ENCODE peak calls at places on chromosomes 5 and 9, in four cellular contexts. V is H1; M is CD4-positive, alpha-beta T cell; X is psoas muscle. N is an unnamed sample. For H3K9me3, the result is how much of the 10 kb centered on the place peaks cover.

GRCh38 chr9:23855885-23856284 is 29.8 kb upstream of the ELAVL2 start:
- DNase-seq in X (no peak), M (no peak), V (no peak), N (no peak)

GRCh38 chr9:20209421-20210340 is 412.6 kb downstream of the MLLT3 start:
- DNase-seq in M (no peak), V (no peak), X (no peak), N (no peak)

GRCh38 chr9:135512241-135512603 is 9.0 kb upstream of the LCN1 start:
- DNase-seq in V (no peak), X (no peak), M (no peak), N (no peak)

GRCh38 chr9:32783168-32783891 is at the start of gene TMEM215:
- DNase-seq in V (peak), M (no peak), X (peak), N (peak)

GRCh38 chr9:133437753-133438531 is 15.8 kb downstream of the ADAMTS13 start:
- DNase-seq in X (no peak), V (no peak), M (no peak), N (peak)

GRCh38 chr5:111337688-111338087 is 113.5 kb downstream of the CAMK4 start:
- DNase-seq in V (no peak), X (no peak), M (no peak), N (no peak)

GRCh38 chr5:26791021-26791420 is 247.4 kb downstream of the CDH9 start:
- DNase-seq in X (no peak), M (no peak), V (no peak), N (no peak)

GRCh38 chr5:158783382-158783781 is 316.3 kb downstream of the EBF1 start:
- DNase-seq in V (no peak), M (no peak), X (no peak), N (no peak)

GRCh38 chr5:76641514-76642120 is 18.4 kb upstream of the F2RL2 start:
- DNase-seq in X (no peak), M (peak), V (no peak), N (peak)

GRCh38 chr5:8828596-8829321 is 717.1 kb downstream of the SEMA5A start:
- DNase-seq in M (no peak), V (no peak), X (no peak), N (no peak)

GRCh38 chr5:57499262-57500050 is 16.8 kb upstream of the ACTBL2 start:
- DNase-seq in V (peak), M (no peak), X (no peak), N (no peak)

GRCh38 chr5:41722359-41722950 is 147.8 kb downstream of the OXCT1 start:
- DNase-seq in M (no peak), V (no peak), X (no peak), N (no peak)

GRCh38 chr9:120941046-120941770 is 14.6 kb upstream of the TRAF1 start:
- DNase-seq in M (no peak), X (no peak), V (no peak), N (no peak)

GRCh38 chr5:173334808-173335207 is 6.6 kb upstream of the STC2 start:
- DNase-seq in X (no peak), V (no peak), M (no peak), N (no peak)

GRCh38 chr9:131677445-131678180 is 62.3 kb downstream of the RAPGEF1 start:
- DNase-seq in V (no peak), X (no peak), M (no peak), N (no peak)

GRCh38 chr9:70438341-70438924 is 24.0 kb upstream of the KLF9 start:
- DNase-seq in X (peak), M (no peak), V (no peak), N (peak)

GRCh38 chr5:111848374-111848914 is 91.5 kb upstream of the NREP start:
- DNase-seq in M (no peak), X (no peak), V (no peak), N (no peak)

GRCh38 chr5:37918420-37918819 is 78.6 kb upstream of the GDNF start:
- DNase-seq in V (no peak), X (no peak), M (no peak), N (no peak)

GRCh38 chr9:98455957-98456621 is 200.6 kb upstream of the TBC1D2 start:
- DNase-seq in M (no peak), V (no peak), X (no peak), N (no peak)

GRCh38 chr5:27403248-27403882 is 365.0 kb upstream of the CDH9 start:
- DNase-seq in V (no peak), M (no peak), X (no peak), N (no peak)

GRCh38 chr9:95383198-95383673 is 65.7 kb upstream of the FANCC start:
- DNase-seq in M (no peak), X (no peak), V (no peak), N (no peak)

GRCh38 chr5:168656633-168657032 is 77.5 kb upstream of the PANK3 start:
- DNase-seq in M (no peak), X (no peak), V (no peak), N (no peak)

GRCh38 chr9:128162215-128163026 is 2.4 kb downstream of the BBLN start:
- DNase-seq in M (no peak), X (peak), V (no peak), N (no peak)

GRCh38 chr9:91776409-91777365 is 173.3 kb downstream of the ROR2 start:
- DNase-seq in V (no peak), M (no peak), X (no peak), N (no peak)

GRCh38 chr9:120242397-120242796 is 337.6 kb downstream of the CDK5RAP2 start:
- DNase-seq in V (no peak), M (no peak), X (no peak), N (peak)

GRCh38 chr5:142466195-142466951 is 141.6 kb upstream of the SPRY4 start:
- DNase-seq in V (no peak), X (no peak), M (no peak), N (peak)

GRCh38 chr5:53642006-53642405 is 81.6 kb downstream of the NDUFS4 start:
- DNase-seq in V (no peak), X (no peak), M (no peak), N (no peak)

GRCh38 chr5:170270670-170271069 is 26.9 kb downstream of the LCP2 start:
- DNase-seq in V (no peak), X (no peak), M (no peak), N (no peak)

GRCh38 chr5:37495668-37496067 is 116.5 kb downstream of the WDR70 start:
- DNase-seq in V (no peak), M (no peak), X (no peak), N (no peak)

GRCh38 chr9:5336683-5337082 is 3.0 kb downstream of the RLN1 start:
- DNase-seq in X (no peak), V (no peak), M (peak), N (no peak)

GRCh38 chr9:17509151-17509550 is 69.7 kb upstream of the SH3GL2 start:
- DNase-seq in V (no peak), X (no peak), M (no peak), N (no peak)

DNA sequence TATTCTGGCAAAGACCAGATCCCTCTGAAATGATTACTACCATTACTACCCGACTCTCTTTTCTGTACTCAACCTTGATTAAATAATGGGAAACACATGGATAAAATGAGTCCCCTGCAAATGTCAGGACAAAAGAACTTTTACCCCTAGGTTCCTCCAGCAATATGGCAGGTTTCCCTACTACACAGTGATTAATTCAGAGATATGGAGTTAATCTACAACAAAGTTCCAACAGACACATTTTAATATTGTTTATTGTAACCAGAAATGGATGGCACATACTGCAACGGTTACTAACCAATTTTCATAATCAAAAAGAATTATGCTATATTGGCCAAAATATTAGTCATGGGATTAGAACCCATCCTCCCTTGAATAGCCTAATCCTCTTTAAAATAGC is 294.8 kb downstream of the ATPSCKMT start:
- DNase-seq in X (no peak), M (no peak), V (no peak), N (no peak)
- H3K9me3 ChIP-seq in X (under half), M (under half), V (under half), N (under half)

DNA sequence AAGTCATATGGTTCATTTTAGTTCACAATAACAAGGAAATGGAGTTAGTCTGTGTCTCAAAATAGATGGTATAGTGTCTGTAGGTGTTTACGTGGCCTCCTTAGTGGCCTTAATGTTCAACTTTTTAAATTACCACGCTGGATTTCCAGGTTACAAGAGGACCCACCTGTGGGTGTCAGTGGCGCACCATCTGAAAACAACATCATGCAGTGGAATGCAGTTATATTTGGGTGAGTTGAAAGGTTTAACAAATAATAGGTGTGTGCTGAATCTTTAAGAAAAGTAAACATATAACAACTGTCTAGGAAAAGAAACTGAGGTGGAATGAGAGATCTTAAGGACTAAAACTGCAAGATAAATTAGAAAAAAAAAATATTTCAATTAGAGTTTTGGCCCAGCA is 2.9 kb downstream of the UBE2B start:
- DNase-seq in V (no peak), M (no peak), X (no peak), N (no peak)
- TF ChIP-seq CTCF in V (no peak), M (no peak), X (no peak), N (no peak)

GRCh38 chr9:134468358-134468757 is 142.1 kb downstream of the RXRA start:
- DNase-seq in V (no peak), M (no peak), X (no peak), N (no peak)
- H3K27ac ChIP-seq in V (no peak), M (no peak), X (no peak), N (no peak)

GRCh38 chr5:141234109-141234508 is 11.0 kb downstream of the PCDHB14 start:
- DNase-seq in M (no peak), X (no peak), V (no peak), N (no peak)

GRCh38 chr5:141241496-141241895 is 3.7 kb upstream of the PCDHB15 start:
- DNase-seq in M (no peak), X (no peak), V (no peak), N (no peak)

GRCh38 chr5:141236516-141237313 is 8.5 kb upstream of the PCDHB15 start:
- DNase-seq in X (no peak), M (no peak), V (no peak), N (no peak)
- H3K9me3 ChIP-seq in X (under half), M (half or more), V (under half), N (under half)

GRCh38 chr5:5079871-5080270 is 60.3 kb upstream of the ADAMTS16 start:
- DNase-seq in V (no peak), M (no peak), X (no peak), N (no peak)

GRCh38 chr5:5077236-5077635 is 62.9 kb upstream of the ADAMTS16 start:
- DNase-seq in X (no peak), M (no peak), V (no peak), N (no peak)

GRCh38 chr5:5080790-5081189 is 59.3 kb upstream of the ADAMTS16 start:
- DNase-seq in M (no peak), V (no peak), X (no peak), N (no peak)

GRCh38 chr5:5078009-5078897 is 61.9 kb upstream of the ADAMTS16 start:
- DNase-seq in M (no peak), V (peak), X (no peak), N (no peak)
- TF ChIP-seq CTCF in M (no peak), V (peak), X (no peak), N (no peak)

DNA sequence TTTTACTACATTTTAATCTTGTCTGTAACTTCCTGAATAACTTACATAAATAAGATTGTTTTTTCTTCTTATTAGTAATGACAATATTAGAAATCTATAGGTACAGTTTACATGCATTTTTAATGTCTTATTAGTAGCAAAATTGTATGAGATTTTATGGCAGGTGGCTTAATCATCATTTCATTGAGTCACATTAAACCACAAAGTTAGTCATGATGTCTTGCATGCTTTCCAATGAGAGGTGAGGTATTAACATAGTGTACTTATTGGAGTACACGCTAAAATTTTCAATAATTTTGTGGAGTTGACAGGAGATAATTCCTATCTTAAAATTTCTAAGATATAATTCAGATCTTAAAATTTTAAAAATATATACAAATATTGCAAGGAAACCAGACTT is 989.6 kb upstream of the ARRDC3 start:
- DNase-seq in M (no peak), V (no peak), X (no peak), N (no peak)
- H3K27ac ChIP-seq in M (no peak), V (no peak), X (no peak), N (no peak)

GRCh38 chr5:180271205-180271604 is 20.7 kb downstream of the MAPK9 start:
- DNase-seq in V (no peak), M (no peak), X (no peak), N (no peak)

DNA sequence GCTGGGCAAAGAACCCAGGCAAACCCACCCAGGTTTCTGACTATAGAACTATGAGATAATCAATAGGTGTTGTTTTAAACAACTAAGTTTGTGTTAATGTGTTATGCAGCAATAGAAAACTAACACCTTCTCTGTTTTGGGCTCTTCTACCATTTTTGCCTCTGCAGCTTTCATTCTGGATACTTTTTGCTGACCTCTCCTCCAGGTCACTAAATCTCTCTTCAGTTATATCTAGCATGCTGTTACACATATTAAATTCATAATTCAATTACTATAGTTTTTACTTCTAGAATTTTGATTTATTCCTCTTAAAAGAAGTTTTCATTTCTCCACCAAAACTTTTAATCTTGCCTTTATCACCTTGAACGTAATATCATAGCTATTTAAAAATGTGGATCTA is 17.2 kb downstream of the MAPK9 start:
- DNase-seq in M (no peak), V (no peak), X (no peak), N (no peak)
- H3K9me3 ChIP-seq in M (under half), V (under half), X (under half), N (under half)

DNA sequence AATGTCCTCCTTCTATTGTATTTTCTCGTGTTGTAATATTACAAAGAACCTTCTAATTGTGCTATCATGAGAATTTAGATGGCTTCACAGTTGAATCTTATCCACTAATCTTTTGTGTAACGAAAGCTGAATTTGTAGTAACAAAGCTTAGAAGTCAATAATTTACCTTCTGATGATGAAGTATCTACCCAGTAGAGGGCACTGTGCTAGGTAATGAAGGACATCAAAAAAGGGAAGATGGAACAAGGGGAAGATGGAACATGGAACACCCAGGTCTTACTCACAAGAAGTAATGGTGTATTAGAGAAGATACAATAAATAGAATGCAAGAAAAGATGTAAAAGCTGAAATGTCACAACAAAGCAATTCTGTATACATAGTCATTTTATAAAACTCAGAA is 131.0 kb upstream of the CCNG1 start:
- DNase-seq in X (no peak), V (no peak), M (no peak), N (no peak)
- TF ChIP-seq CTCF in X (peak), V (peak), M (no peak), N (peak)

DNA sequence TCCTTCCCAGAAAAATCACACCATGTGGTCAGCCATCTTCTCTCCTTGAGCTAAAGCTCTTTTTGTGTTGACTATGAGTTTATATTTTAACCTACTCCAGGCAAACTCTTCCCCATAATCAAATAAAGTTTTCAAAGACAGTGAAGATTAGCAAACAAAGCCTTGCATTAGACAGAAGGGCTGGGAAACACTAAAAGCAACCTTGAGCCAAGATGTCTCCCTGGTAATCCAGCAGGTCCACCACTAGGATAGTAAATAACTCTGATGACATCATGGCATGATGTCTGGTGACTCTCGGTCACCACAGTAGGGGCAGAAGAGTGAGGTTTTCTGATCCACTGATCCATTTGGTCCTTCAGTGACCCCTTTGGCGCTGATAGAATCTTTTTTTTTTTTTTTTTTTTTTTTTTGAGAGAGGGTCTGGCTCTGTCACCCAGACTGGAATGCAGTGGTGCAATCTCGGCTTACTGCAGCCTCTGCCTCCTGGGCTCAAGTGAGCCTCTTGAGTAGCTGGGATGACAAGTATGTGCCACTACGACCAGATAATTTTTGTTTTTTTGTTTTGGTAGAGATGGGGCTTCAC is 30.6 kb upstream of the IL6ST start:
- DNase-seq in V (no peak), M (no peak), X (no peak), N (no peak)
- H3K27ac ChIP-seq in V (no peak), M (no peak), X (no peak), N (no peak)

N was measured in WERI-Rb-1.